ENCODE peak calls at places on chromosomes 7 and 10, in six cellular contexts. One of them, this sample, is unnamed. For H3K27me3 and H3K9me3, the result is how much of the 10 kb centered on the place peaks cover.

GRCh38 chr7:130352335-130353074 is 7.9 kb downstream of the CPA5 start:
- DNase-seq in gastrocnemius medialis: no peak
- DNase-seq in neural progenitor cell: peak
- DNase-seq in left ventricle myocardium inferior: no peak
- DNase-seq in ascending aorta: no peak
- DNase-seq in tibial artery: no peak
- DNase-seq in this sample: no peak

GRCh38 chr10:27819781-27820531 is 74.3 kb upstream of the MKX start:
- DNase-seq in gastrocnemius medialis: no peak
- DNase-seq in left ventricle myocardium inferior: peak
- DNase-seq in neural progenitor cell: no peak
- DNase-seq in ascending aorta: peak
- DNase-seq in tibial artery: no peak
- DNase-seq in this sample: peak

GRCh38 chr7:152148706-152149105 is 123.2 kb downstream of the GALNT11 start:
- DNase-seq in tibial artery: no peak
- DNase-seq in left ventricle myocardium inferior: no peak
- DNase-seq in neural progenitor cell: no peak
- DNase-seq in ascending aorta: no peak
- DNase-seq in gastrocnemius medialis: no peak
- DNase-seq in this sample: no peak

GRCh38 chr10:68666280-68666760 is 54.7 kb upstream of the CCAR1 start:
- DNase-seq in tibial artery: no peak
- DNase-seq in left ventricle myocardium inferior: no peak
- DNase-seq in ascending aorta: no peak
- DNase-seq in neural progenitor cell: no peak
- DNase-seq in gastrocnemius medialis: no peak
- DNase-seq in this sample: peak

GRCh38 chr7:74417419-74417971 is 36.2 kb upstream of the GTF2IRD1 start:
- DNase-seq in left ventricle myocardium inferior: peak
- DNase-seq in gastrocnemius medialis: peak
- DNase-seq in neural progenitor cell: peak
- DNase-seq in ascending aorta: peak
- DNase-seq in tibial artery: peak
- DNase-seq in this sample: no peak

GRCh38 chr10:50375051-50375452 is 123.7 kb upstream of the ASAH2 start:
- DNase-seq in tibial artery: no peak
- DNase-seq in ascending aorta: no peak
- DNase-seq in left ventricle myocardium inferior: no peak
- DNase-seq in neural progenitor cell: no peak
- DNase-seq in gastrocnemius medialis: no peak
- DNase-seq in this sample: no peak

GRCh38 chr10:4427524-4427923 is 398.5 kb upstream of the AKR1E2 start:
- DNase-seq in ascending aorta: no peak
- DNase-seq in tibial artery: no peak
- DNase-seq in gastrocnemius medialis: no peak
- DNase-seq in left ventricle myocardium inferior: no peak
- DNase-seq in neural progenitor cell: no peak
- DNase-seq in this sample: no peak

GRCh38 chr7:8822595-8822994 is 389.2 kb downstream of the NXPH1 start:
- DNase-seq in gastrocnemius medialis: no peak
- DNase-seq in left ventricle myocardium inferior: no peak
- DNase-seq in tibial artery: no peak
- DNase-seq in ascending aorta: no peak
- DNase-seq in neural progenitor cell: no peak
- DNase-seq in this sample: no peak

GRCh38 chr10:25455980-25456567 is 281.3 kb downstream of the GPR158 start:
- DNase-seq in left ventricle myocardium inferior: no peak
- DNase-seq in neural progenitor cell: no peak
- DNase-seq in tibial artery: no peak
- DNase-seq in gastrocnemius medialis: no peak
- DNase-seq in ascending aorta: no peak
- DNase-seq in this sample: no peak

GRCh38 chr10:22217842-22218241 is at the start of gene EBLN1:
- DNase-seq in neural progenitor cell: no peak
- DNase-seq in tibial artery: no peak
- DNase-seq in gastrocnemius medialis: no peak
- DNase-seq in ascending aorta: no peak
- DNase-seq in left ventricle myocardium inferior: no peak
- DNase-seq in this sample: no peak

GRCh38 chr10:33193057-33193866 is 141.2 kb downstream of the NRP1 start:
- DNase-seq in tibial artery: peak
- DNase-seq in ascending aorta: peak
- DNase-seq in neural progenitor cell: peak
- DNase-seq in gastrocnemius medialis: peak
- DNase-seq in left ventricle myocardium inferior: peak
- DNase-seq in this sample: peak

GRCh38 chr10:44388641-44389040 is 3.7 kb upstream of the CXCL12 start:
- DNase-seq in tibial artery: no peak
- DNase-seq in left ventricle myocardium inferior: no peak
- DNase-seq in gastrocnemius medialis: no peak
- DNase-seq in ascending aorta: peak
- DNase-seq in neural progenitor cell: no peak
- DNase-seq in this sample: no peak

GRCh38 chr7:134710854-134711624 is 64.4 kb downstream of the BPGM start:
- DNase-seq in ascending aorta: no peak
- DNase-seq in gastrocnemius medialis: no peak
- DNase-seq in left ventricle myocardium inferior: no peak
- DNase-seq in tibial artery: no peak
- DNase-seq in neural progenitor cell: no peak
- DNase-seq in this sample: no peak

GRCh38 chr7:75915416-75916156 is 631 bp downstream of the POR start:
- DNase-seq in neural progenitor cell: peak
- DNase-seq in ascending aorta: no peak
- DNase-seq in tibial artery: peak
- DNase-seq in gastrocnemius medialis: no peak
- DNase-seq in left ventricle myocardium inferior: no peak
- DNase-seq in this sample: no peak

GRCh38 chr10:4073912-4074311 is 288.9 kb upstream of the KLF6 start:
- DNase-seq in neural progenitor cell: no peak
- DNase-seq in tibial artery: peak
- DNase-seq in gastrocnemius medialis: no peak
- DNase-seq in ascending aorta: peak
- DNase-seq in left ventricle myocardium inferior: peak
- DNase-seq in this sample: no peak

GRCh38 chr10:102502029-102502336 is 529 bp downstream of the ACTR1A start:
- DNase-seq in gastrocnemius medialis: peak
- DNase-seq in left ventricle myocardium inferior: peak
- DNase-seq in tibial artery: peak
- DNase-seq in ascending aorta: peak
- DNase-seq in neural progenitor cell: peak
- DNase-seq in this sample: peak

GRCh38 chr10:61985715-61986114 is 84.2 kb downstream of the ARID5B start:
- DNase-seq in tibial artery: no peak
- DNase-seq in left ventricle myocardium inferior: no peak
- DNase-seq in gastrocnemius medialis: no peak
- DNase-seq in ascending aorta: no peak
- DNase-seq in neural progenitor cell: no peak
- DNase-seq in this sample: no peak

GRCh38 chr10:15236340-15236739 is 67.8 kb upstream of the NMT2 start:
- DNase-seq in left ventricle myocardium inferior: no peak
- DNase-seq in neural progenitor cell: no peak
- DNase-seq in tibial artery: no peak
- DNase-seq in gastrocnemius medialis: no peak
- DNase-seq in ascending aorta: no peak
- DNase-seq in this sample: no peak

GRCh38 chr7:134548877-134549276 is at the start of gene AKR1B15:
- DNase-seq in left ventricle myocardium inferior: no peak
- DNase-seq in neural progenitor cell: no peak
- DNase-seq in ascending aorta: no peak
- DNase-seq in tibial artery: peak
- DNase-seq in gastrocnemius medialis: peak
- DNase-seq in this sample: no peak

GRCh38 chr7:101996131-101996691 is 178.8 kb downstream of the CUX1 start:
- DNase-seq in tibial artery: no peak
- DNase-seq in left ventricle myocardium inferior: no peak
- DNase-seq in ascending aorta: no peak
- DNase-seq in neural progenitor cell: no peak
- DNase-seq in gastrocnemius medialis: no peak
- DNase-seq in this sample: no peak

GRCh38 chr10:36608866-36609265 is 516.5 kb upstream of the ANKRD30A start:
- DNase-seq in left ventricle myocardium inferior: no peak
- DNase-seq in ascending aorta: no peak
- DNase-seq in neural progenitor cell: no peak
- DNase-seq in gastrocnemius medialis: no peak
- DNase-seq in tibial artery: no peak
- DNase-seq in this sample: no peak

GRCh38 chr7:155233703-155234492 is 63.8 kb upstream of the INSIG1 start:
- DNase-seq in gastrocnemius medialis: no peak
- DNase-seq in tibial artery: no peak
- DNase-seq in left ventricle myocardium inferior: no peak
- DNase-seq in neural progenitor cell: no peak
- DNase-seq in ascending aorta: no peak
- DNase-seq in this sample: no peak

GRCh38 chr10:48655426-48656240 is 29.0 kb upstream of the WDFY4 start:
- DNase-seq in neural progenitor cell: no peak
- DNase-seq in ascending aorta: peak
- DNase-seq in left ventricle myocardium inferior: peak
- DNase-seq in gastrocnemius medialis: no peak
- DNase-seq in tibial artery: peak
- DNase-seq in this sample: no peak

GRCh38 chr10:71685554-71686202 is 33.9 kb downstream of the C10orf105 start:
- DNase-seq in tibial artery: no peak
- DNase-seq in ascending aorta: no peak
- DNase-seq in neural progenitor cell: peak
- DNase-seq in gastrocnemius medialis: no peak
- DNase-seq in left ventricle myocardium inferior: no peak
- DNase-seq in this sample: no peak

GRCh38 chr10:71679425-71679824 is 40.2 kb downstream of the C10orf105 start:
- DNase-seq in neural progenitor cell: no peak
- DNase-seq in left ventricle myocardium inferior: peak
- DNase-seq in ascending aorta: no peak
- DNase-seq in gastrocnemius medialis: no peak
- DNase-seq in tibial artery: no peak
- DNase-seq in this sample: no peak

GRCh38 chr10:71683301-71683700 is 36.3 kb downstream of the C10orf105 start:
- DNase-seq in ascending aorta: no peak
- DNase-seq in gastrocnemius medialis: no peak
- DNase-seq in left ventricle myocardium inferior: no peak
- DNase-seq in tibial artery: no peak
- DNase-seq in neural progenitor cell: no peak
- DNase-seq in this sample: no peak

GRCh38 chr10:71684356-71685173 is 35.0 kb downstream of the C10orf105 start:
- DNase-seq in left ventricle myocardium inferior: no peak
- DNase-seq in neural progenitor cell: no peak
- DNase-seq in tibial artery: no peak
- DNase-seq in gastrocnemius medialis: no peak
- DNase-seq in ascending aorta: no peak
- DNase-seq in this sample: no peak

DNA sequence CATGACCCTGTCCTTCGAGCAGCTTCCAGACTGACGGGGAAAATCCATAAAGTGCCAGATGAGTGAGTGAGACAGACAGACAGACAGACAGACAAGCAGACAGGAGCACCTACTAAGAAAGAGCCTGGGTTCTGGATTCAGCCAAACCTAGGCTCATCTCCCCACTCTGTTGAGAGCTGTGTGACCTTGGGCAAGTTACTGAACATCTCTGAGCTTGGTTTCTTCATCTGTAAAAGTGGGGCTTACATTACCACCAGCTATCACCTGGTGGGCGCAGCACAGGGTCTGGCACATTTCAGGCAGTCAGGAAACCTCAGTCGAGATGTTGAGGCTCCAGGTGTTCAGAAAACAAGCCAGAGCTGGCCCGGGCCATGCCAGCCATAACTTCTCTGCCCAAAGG is 37.6 kb downstream of the C10orf105 start:
- DNase-seq in gastrocnemius medialis: no peak
- DNase-seq in left ventricle myocardium inferior: no peak
- DNase-seq in tibial artery: no peak
- DNase-seq in ascending aorta: no peak
- DNase-seq in neural progenitor cell: no peak
- DNase-seq in this sample: no peak
- H3K27ac ChIP-seq in gastrocnemius medialis: no peak
- H3K27ac ChIP-seq in left ventricle myocardium inferior: peak
- H3K27ac ChIP-seq in tibial artery: no peak
- H3K27ac ChIP-seq in ascending aorta: no peak
- H3K27ac ChIP-seq in neural progenitor cell: no peak
- H3K27ac ChIP-seq in this sample: no peak

GRCh38 chr10:123148414-123149161 is 652 bp downstream of the HMX2 start:
- DNase-seq in left ventricle myocardium inferior: no peak
- DNase-seq in tibial artery: no peak
- DNase-seq in gastrocnemius medialis: no peak
- DNase-seq in ascending aorta: no peak
- DNase-seq in neural progenitor cell: peak
- DNase-seq in this sample: no peak
- H3K27me3 ChIP-seq in left ventricle myocardium inferior: half or more
- H3K27me3 ChIP-seq in tibial artery: under half
- H3K27me3 ChIP-seq in gastrocnemius medialis: half or more
- H3K27me3 ChIP-seq in ascending aorta: under half
- H3K27me3 ChIP-seq in neural progenitor cell: half or more
- H3K27me3 ChIP-seq in this sample: half or more

GRCh38 chr10:37819797-37820196 is 37.6 kb downstream of the ZNF248 start:
- DNase-seq in left ventricle myocardium inferior: no peak
- DNase-seq in neural progenitor cell: no peak
- DNase-seq in tibial artery: no peak
- DNase-seq in ascending aorta: no peak
- DNase-seq in gastrocnemius medialis: no peak
- DNase-seq in this sample: no peak

GRCh38 chr10:37812290-37812689 is 45.1 kb downstream of the ZNF248 start:
- DNase-seq in neural progenitor cell: no peak
- DNase-seq in tibial artery: no peak
- DNase-seq in ascending aorta: no peak
- DNase-seq in gastrocnemius medialis: no peak
- DNase-seq in left ventricle myocardium inferior: no peak
- DNase-seq in this sample: no peak

GRCh38 chr10:37821237-37821636 is 36.2 kb downstream of the ZNF248 start:
- DNase-seq in left ventricle myocardium inferior: no peak
- DNase-seq in neural progenitor cell: no peak
- DNase-seq in gastrocnemius medialis: no peak
- DNase-seq in ascending aorta: no peak
- DNase-seq in tibial artery: no peak
- DNase-seq in this sample: no peak

GRCh38 chr10:37813763-37814162 is 43.6 kb downstream of the ZNF248 start:
- DNase-seq in ascending aorta: no peak
- DNase-seq in gastrocnemius medialis: no peak
- DNase-seq in left ventricle myocardium inferior: no peak
- DNase-seq in tibial artery: no peak
- DNase-seq in neural progenitor cell: no peak
- DNase-seq in this sample: no peak

DNA sequence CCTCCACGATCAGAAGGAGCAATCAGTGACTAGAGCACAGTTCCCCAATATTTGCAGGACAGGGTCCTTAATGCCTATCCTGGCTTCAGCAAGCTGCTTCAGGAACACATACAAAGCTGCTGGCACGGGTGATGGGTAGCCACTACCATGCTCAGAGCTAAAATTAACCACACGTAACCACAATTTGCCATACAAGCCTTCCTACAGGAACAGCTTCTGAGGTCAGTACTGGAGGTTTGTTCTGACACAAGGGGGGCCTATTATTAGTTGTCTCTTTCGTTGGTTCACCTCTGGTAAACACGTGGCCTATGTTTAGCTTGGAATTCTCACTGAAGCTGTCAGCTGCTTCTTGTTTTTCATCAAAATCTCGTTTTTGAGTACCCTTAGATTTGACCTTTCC is 41.1 kb downstream of the ZNF248 start:
- DNase-seq in tibial artery: no peak
- DNase-seq in neural progenitor cell: no peak
- DNase-seq in ascending aorta: no peak
- DNase-seq in left ventricle myocardium inferior: no peak
- DNase-seq in gastrocnemius medialis: no peak
- DNase-seq in this sample: no peak
- H3K9me3 ChIP-seq in tibial artery: half or more
- H3K9me3 ChIP-seq in neural progenitor cell: under half
- H3K9me3 ChIP-seq in ascending aorta: half or more
- H3K9me3 ChIP-seq in left ventricle myocardium inferior: half or more
- H3K9me3 ChIP-seq in gastrocnemius medialis: under half
- H3K9me3 ChIP-seq in this sample: under half

GRCh38 chr7:5207131-5207530 is 17.1 kb downstream of the WIPI2 start:
- DNase-seq in gastrocnemius medialis: no peak
- DNase-seq in tibial artery: no peak
- DNase-seq in neural progenitor cell: no peak
- DNase-seq in left ventricle myocardium inferior: no peak
- DNase-seq in ascending aorta: no peak
- DNase-seq in this sample: no peak
- H3K27ac ChIP-seq in gastrocnemius medialis: no peak
- H3K27ac ChIP-seq in tibial artery: no peak
- H3K27ac ChIP-seq in neural progenitor cell: no peak
- H3K27ac ChIP-seq in left ventricle myocardium inferior: no peak
- H3K27ac ChIP-seq in ascending aorta: no peak
- H3K27ac ChIP-seq in this sample: no peak

This sample was measured in AG04450.